ENCODE peak calls at places on chromosome 7, in six cellular contexts. V, I, Y, J, M and H are unnamed samples.

GRCh38 chr7:85172530-85172941 is 14.3 kb downstream of the SEMA3D start:
- DNase-seq in Y (peak; percentile 96), V (no peak), M (no peak), J (no peak), I (no peak), H (peak; percentile 89)

GRCh38 chr7:127504715-127505114 is 80.7 kb downstream of the GCC1 start:
- DNase-seq in Y (peak; percentile 14), M (no peak), I (peak; percentile 26), J (no peak), V (peak; percentile 29), H (peak; percentile 30)

GRCh38 chr7:100127866-100128601 is 1.3 kb downstream of the MBLAC1 start:
- DNase-seq in V (no peak), Y (no peak), I (no peak), M (no peak), J (no peak), H (no peak)

GRCh38 chr7:76383089-76383944 is 24.5 kb upstream of the YWHAG start:
- DNase-seq in I (no peak), M (peak; percentile 30), Y (no peak), J (no peak), V (no peak), H (no peak)

GRCh38 chr7:121275204-121275603 is 53.6 kb upstream of the WNT16 start:
- DNase-seq in M (no peak), I (no peak), V (no peak), Y (no peak), J (no peak), H (no peak)

GRCh38 chr7:29609162-29610030 is 45.8 kb downstream of the PRR15 start:
- DNase-seq in V (no peak), Y (peak; percentile 75), M (no peak), J (no peak), I (no peak), H (peak; percentile 55)

GRCh38 chr7:54969190-54969967 is 49.4 kb upstream of the EGFR start:
- DNase-seq in M (no peak), J (no peak), Y (no peak), V (no peak), I (no peak), H (no peak)

GRCh38 chr7:6227294-6227846 is 45.1 kb downstream of the CYTH3 start:
- DNase-seq in J (no peak), I (no peak), M (peak; percentile 64), V (no peak), Y (peak; percentile 95), H (peak; percentile 80)

GRCh38 chr7:41630741-41631140 is 72.1 kb downstream of the INHBA start:
- DNase-seq in I (no peak), Y (no peak), M (no peak), V (no peak), J (no peak), H (no peak)

GRCh38 chr7:36749282-36749960 is 25.1 kb upstream of the AOAH start:
- DNase-seq in Y (peak; percentile 67), V (peak; percentile 73), I (no peak), J (no peak), M (no peak), H (peak; percentile 73)

GRCh38 chr7:902996-903395 is 26.6 kb downstream of the GET4 start:
- DNase-seq in M (no peak), V (no peak), J (no peak), Y (no peak), I (no peak), H (no peak)

GRCh38 chr7:64685091-64685490 is 19.2 kb downstream of the ZNF107 start:
- DNase-seq in Y (no peak), M (no peak), V (no peak), J (no peak), I (no peak), H (no peak)

GRCh38 chr7:2657920-2658671 is 26.3 kb downstream of the TTYH3 start:
- DNase-seq in V (no peak), J (no peak), M (no peak), I (no peak), Y (no peak), H (no peak)

GRCh38 chr7:42227931-42228591 is 8.9 kb downstream of the GLI3 start:
- DNase-seq in M (peak; percentile 13), V (no peak), J (no peak), I (peak; percentile 36), Y (peak; percentile 53), H (no peak)

GRCh38 chr7:5450549-5451327 is 27.1 kb upstream of the TNRC18 start:
- DNase-seq in Y (peak; percentile 48), J (peak; percentile 75), M (peak; percentile 54), I (peak; percentile 51), V (peak; percentile 41), H (peak; percentile 41)

GRCh38 chr7:12154119-12154518 is 57.0 kb upstream of the TMEM106B start:
- DNase-seq in M (no peak), J (no peak), V (no peak), I (no peak), Y (no peak), H (no peak)

GRCh38 chr7:88169717-88170320 is 50.0 kb downstream of the SRI start:
- DNase-seq in M (no peak), Y (peak; percentile 26), V (no peak), J (no peak), I (no peak), H (peak; percentile 31)

GRCh38 chr7:31640329-31640728 is 46.7 kb upstream of the PPP1R17 start:
- DNase-seq in M (no peak), J (no peak), Y (no peak), I (no peak), V (no peak), H (no peak)

GRCh38 chr7:51601461-51601860 is 284.9 kb upstream of the COBL start:
- DNase-seq in I (no peak), V (no peak), M (no peak), Y (no peak), J (no peak), H (no peak)

GRCh38 chr7:102296514-102296913 is 9.8 kb downstream of the SH2B2 start:
- DNase-seq in J (no peak), M (no peak), V (no peak), I (no peak), Y (no peak), H (no peak)

GRCh38 chr7:1061180-1061579 is 16.8 kb downstream of the GPR146 start:
- DNase-seq in V (no peak), M (no peak), I (no peak), Y (no peak), J (no peak), H (no peak)

GRCh38 chr7:18873674-18874341 is 243.6 kb downstream of the TWIST1 start:
- DNase-seq in M (no peak), J (no peak), I (no peak), Y (peak; percentile 39), V (no peak), H (peak; percentile 37)

DNA sequence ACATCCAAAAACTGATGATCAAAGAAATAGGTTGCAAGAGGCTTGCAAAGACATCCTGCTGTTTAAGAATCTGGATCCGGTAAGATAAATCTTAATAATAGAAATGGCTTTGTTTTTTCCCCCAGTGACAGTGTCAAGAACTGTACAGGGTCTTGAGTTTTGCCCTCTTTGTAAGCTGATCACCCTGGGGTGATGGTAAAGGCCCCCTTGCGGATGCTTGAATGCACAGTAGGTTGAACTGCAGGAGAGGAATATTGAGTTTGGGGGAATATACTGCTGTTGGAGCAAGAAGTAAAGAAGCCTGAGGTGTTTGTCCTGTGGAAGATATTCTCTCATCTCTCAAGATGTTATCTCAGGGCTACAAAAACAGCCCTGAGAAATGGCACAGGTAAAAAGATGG is 40.6 kb upstream of the HBP1 start:
- DNase-seq in M (no peak), Y (no peak), I (no peak), J (no peak), V (no peak), H (no peak)
- TF ChIP-seq CTCF in M (no peak), Y (no peak), I (no peak), J (no peak), V (no peak), H (no peak)

DNA sequence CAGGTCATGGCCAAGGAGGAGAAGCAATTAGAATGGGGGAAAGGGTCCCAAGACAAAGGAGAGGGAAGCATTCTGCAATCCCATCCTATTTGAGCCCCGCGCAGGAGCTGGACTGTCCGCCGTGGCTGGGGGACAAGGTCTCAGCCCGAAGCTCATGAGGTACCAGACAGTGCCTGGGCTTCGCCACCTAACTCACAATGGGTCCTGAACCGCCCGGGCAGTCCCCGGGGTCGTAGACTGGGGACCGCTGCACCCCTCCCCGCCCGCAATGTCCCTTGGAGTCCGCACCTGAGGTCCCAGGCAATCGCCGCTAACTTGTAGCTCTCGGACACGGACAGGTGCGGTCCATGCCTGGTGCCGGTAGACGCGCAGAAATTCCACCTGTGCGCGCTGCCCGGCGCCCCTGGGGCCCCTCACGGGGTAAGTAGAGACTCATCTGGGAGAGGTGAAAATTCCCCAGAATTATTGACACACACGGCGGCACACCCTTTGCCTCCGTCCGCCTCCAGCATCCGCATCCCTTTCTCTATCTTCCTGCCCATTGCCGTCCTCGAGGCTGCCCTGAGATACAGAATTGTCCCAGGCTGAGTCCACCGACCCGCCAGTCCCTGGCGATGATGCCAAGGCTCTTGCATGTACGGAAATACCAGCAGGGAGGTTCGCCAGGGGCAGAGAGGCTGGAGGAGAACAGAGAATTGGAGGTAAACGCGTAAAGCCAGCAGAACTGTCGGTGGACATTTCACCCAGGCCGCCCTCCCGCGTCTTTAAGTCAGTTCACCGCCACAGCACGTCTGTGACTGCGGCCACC is 1.7 kb downstream of the CHRM2 start:
- DNase-seq in I (peak; percentile 36), V (no peak), Y (no peak), J (peak; percentile 34), M (peak; percentile 21), H (no peak)
- H3K4me3 ChIP-seq in I (peak overlapping the region; percentile 74), V (no peak overlapping the region), Y (peak overlapping the region; percentile 64), J (peak overlapping the region; percentile 60), M (peak overlapping the region; percentile 64), H (peak overlapping the region; percentile 45)

DNA sequence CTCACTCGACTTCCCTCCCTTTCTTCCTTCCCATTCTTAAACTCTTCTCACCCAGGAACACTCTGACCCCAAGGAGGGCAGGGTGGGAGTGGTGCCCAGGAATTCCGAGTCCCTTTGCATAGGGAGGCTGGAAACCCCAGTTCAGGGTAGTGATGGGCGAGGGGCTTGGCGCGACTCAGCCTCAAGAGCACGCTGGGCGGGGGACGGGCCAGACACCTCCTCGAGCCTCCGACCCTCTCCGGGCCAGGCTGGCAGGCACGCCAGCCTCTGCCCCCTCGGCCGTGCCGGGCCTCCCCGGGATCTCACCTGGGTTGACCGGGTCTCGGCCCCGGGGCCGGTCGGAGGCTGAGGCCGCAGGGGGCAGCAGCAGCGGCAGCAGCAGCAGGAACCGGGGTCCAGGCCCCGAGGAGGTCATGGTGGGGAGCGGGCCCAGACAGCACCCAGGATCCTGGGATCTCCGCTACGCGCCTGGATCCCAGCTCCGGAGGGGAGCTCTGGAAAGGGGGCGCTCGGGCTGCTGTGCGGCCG is 457 bp downstream of the PLOD3 start:
- DNase-seq in Y (peak; percentile 17), V (no peak), M (no peak), I (no peak), J (no peak), H (peak; percentile 34)
- TF ChIP-seq CTCF in Y (no peak), V (no peak), M (no peak), I (no peak), J (peak; percentile 34), H (no peak)

DNA sequence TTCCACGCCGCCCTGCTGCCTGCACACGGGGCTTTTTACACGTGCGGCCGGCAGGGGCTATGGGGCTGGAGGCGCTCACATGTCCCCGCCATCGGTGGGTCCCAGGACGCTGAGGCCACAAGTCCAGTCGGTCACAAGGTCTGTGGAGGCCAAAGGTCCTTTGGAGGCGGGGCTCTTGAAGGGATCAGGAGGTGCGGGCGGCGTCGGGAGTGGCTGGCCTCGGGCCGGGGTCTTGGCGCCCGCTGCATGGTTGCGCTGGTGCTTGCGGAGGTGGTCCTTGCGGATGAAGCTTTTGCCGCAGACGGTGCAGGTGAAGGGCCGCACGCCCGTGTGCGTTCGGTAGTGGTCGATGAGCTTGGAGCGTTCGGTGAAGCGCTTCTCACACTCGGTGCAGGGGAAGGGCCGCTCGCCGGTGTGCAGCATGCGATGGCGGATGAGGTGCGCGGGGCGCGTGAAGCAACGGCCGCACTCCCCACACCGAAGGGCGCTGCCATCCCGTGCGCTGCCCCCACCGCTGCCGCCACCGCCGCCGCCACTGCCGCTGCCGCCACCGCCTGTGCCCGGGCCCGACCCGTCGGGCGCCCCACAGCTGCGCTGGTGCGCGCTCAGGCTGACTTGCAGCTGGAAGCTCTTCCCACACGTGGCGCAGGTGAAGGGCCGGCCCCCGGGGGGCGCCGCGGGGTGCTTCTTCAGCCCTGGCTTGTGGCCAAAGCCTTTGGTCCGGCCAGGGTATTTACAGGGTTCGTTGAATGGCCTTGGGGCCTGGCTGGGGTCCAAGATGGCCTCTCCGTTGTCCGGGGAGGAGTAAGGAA is 13.7 kb upstream of the ZNF777 start:
- DNase-seq in Y (no peak), M (no peak), V (no peak), I (no peak), J (no peak), H (no peak)
- H3K4me3 ChIP-seq in Y (no peak overlapping the region), M (no peak overlapping the region), V (no peak overlapping the region), I (no peak overlapping the region), J (no peak overlapping the region), H (no peak overlapping the region)